ENCODE peak calls at places on chromosomes 2 and 18, in four cellular contexts. S is Peyer's patch, J is AG04450, Y is HCT116. X is an unnamed sample.

GRCh38 chr18:63892544-63892943 is 5.0 kb downstream of the SERPINB2 start:
- DNase-seq in S (no peak), J (no peak), Y (no peak), X (no peak)

GRCh38 chr2:39567507-39567906 is 98.2 kb upstream of the TMEM178A start:
- DNase-seq in S (no peak), J (no peak), Y (no peak), X (no peak)

GRCh38 chr2:224241812-224242211 is 160.1 kb downstream of the FAM124B start:
- DNase-seq in S (no peak), J (no peak), Y (no peak), X (no peak)

GRCh38 chr2:224429441-224429810 is 27.5 kb upstream of the FAM124B start:
- DNase-seq in S (no peak), J (no peak), Y (no peak), X (no peak)

GRCh38 chr2:227374158-227374557 is 4.9 kb downstream of the TM4SF20 start:
- DNase-seq in S (no peak), J (no peak), Y (no peak), X (no peak)

GRCh38 chr2:160612266-160612864 is 118.8 kb upstream of the RBMS1 start:
- DNase-seq in S (no peak), J (no peak), Y (no peak), X (no peak)

GRCh38 chr2:61144697-61145268 is 17.2 kb upstream of the C2orf74 start:
- DNase-seq in S (peak), J (peak), Y (no peak), X (peak)

GRCh38 chr18:33355263-33355662 is 85.3 kb downstream of the CCDC178 start:
- DNase-seq in S (no peak), J (no peak), Y (no peak), X (no peak)

GRCh38 chr18:62928316-62928715 is 213.0 kb downstream of the PHLPP1 start:
- DNase-seq in S (no peak), J (no peak), Y (no peak), X (no peak)

GRCh38 chr2:55419236-55419513 is 481 bp downstream of the CCDC88A start:
- DNase-seq in S (no peak), J (no peak), Y (no peak), X (no peak)

GRCh38 chr18:55110436-55110835 is 151.2 kb upstream of the CCDC68 start:
- DNase-seq in S (no peak), J (no peak), Y (no peak), X (no peak)

GRCh38 chr2:209642146-209642815 is 129.4 kb upstream of the UNC80 start:
- DNase-seq in S (no peak), J (no peak), Y (no peak), X (no peak)

GRCh38 chr18:8998481-8999217 is 103.8 kb upstream of the NDUFV2 start:
- DNase-seq in S (no peak), J (no peak), Y (no peak), X (no peak)

GRCh38 chr2:205712508-205712907 is 30.2 kb downstream of the NRP2 start:
- DNase-seq in S (no peak), J (no peak), Y (no peak), X (no peak)

GRCh38 chr2:128602038-128602698 is 283.5 kb upstream of the HS6ST1 start:
- DNase-seq in S (no peak), J (no peak), Y (no peak), X (no peak)

GRCh38 chr2:123513351-123513750 is 511.7 kb upstream of the CNTNAP5 start:
- DNase-seq in S (no peak), J (no peak), Y (no peak), X (no peak)

GRCh38 chr2:105344704-105345345 is 7.5 kb downstream of the C2orf49 start:
- DNase-seq in S (no peak), J (no peak), Y (no peak), X (no peak)

GRCh38 chr18:31612124-31612523 is 20.4 kb downstream of the TTR start:
- DNase-seq in S (no peak), J (no peak), Y (no peak), X (no peak)

GRCh38 chr2:238929242-238930081 is 81.6 kb downstream of the TWIST2 start:
- DNase-seq in S (peak), J (no peak), Y (no peak), X (no peak)

DNA sequence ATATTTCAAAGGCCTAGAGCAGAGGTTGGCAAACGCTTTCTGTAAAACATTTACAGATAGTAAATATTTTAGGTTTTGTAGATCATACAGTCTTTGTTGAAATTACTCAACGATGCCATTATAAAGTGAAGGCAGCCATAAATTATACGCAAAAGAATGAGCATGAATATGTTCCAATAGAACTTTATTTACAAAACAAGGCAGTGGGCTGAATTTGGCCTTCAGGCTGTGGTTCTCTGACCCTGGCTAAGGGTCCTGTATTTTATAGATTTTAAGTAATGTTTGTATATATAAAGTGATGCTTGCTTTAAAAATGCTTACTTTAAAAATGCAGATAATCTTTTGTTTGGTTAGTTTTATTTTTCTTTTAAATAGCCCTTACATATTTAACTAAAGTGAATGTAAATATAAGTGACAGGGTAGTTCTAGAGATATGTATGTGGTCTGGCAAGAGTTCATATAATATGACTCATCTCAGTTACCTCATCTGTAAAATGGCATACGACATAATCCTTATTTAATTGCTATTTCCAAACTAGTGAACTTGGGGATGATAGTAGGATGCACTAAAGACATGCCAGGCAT is 51.7 kb upstream of the ATP5MC3 start:
- DNase-seq in S (no peak), J (peak), Y (no peak), X (no peak)
- H3K27ac ChIP-seq in S (no peak), J (no peak), Y (no peak), X (no peak)

GRCh38 chr2:217065695-217066405 is 206.0 kb upstream of the TNP1 start:
- DNase-seq in S (no peak), J (peak), Y (no peak), X (no peak)

GRCh38 chr2:217062774-217063173 is 202.9 kb upstream of the TNP1 start:
- DNase-seq in S (no peak), J (no peak), Y (no peak), X (no peak)

GRCh38 chr2:217061916-217062315 is 202.1 kb upstream of the TNP1 start:
- DNase-seq in S (no peak), J (no peak), Y (no peak), X (no peak)

GRCh38 chr2:217066510-217067270 is 206.8 kb upstream of the TNP1 start:
- DNase-seq in S (no peak), J (no peak), Y (no peak), X (no peak)

GRCh38 chr2:217064234-217065103 is 204.6 kb upstream of the TNP1 start:
- DNase-seq in S (no peak), J (no peak), Y (no peak), X (no peak)
- H3K4me3 ChIP-seq in S (no peak), J (no peak), Y (no peak), X (no peak)

GRCh38 chr2:52904511-52904910 is 863.1 kb upstream of the CHAC2 start:
- DNase-seq in S (no peak), J (peak), Y (no peak), X (no peak)
- H3K27ac ChIP-seq in S (no peak), J (no peak), Y (no peak), X (no peak)

GRCh38 chr18:69487488-69488394 is 87.1 kb downstream of the DOK6 start:
- DNase-seq in S (no peak), J (no peak), Y (no peak), X (no peak)
- H3K4me3 ChIP-seq in S (no peak), J (no peak), Y (no peak), X (no peak)

GRCh38 chr2:63408530-63408929 is 179.7 kb downstream of the WDPCP start:
- DNase-seq in S (no peak), J (no peak), Y (no peak), X (no peak)

GRCh38 chr2:63403820-63404219 is 184.5 kb downstream of the WDPCP start:
- DNase-seq in S (no peak), J (no peak), Y (no peak), X (no peak)

DNA sequence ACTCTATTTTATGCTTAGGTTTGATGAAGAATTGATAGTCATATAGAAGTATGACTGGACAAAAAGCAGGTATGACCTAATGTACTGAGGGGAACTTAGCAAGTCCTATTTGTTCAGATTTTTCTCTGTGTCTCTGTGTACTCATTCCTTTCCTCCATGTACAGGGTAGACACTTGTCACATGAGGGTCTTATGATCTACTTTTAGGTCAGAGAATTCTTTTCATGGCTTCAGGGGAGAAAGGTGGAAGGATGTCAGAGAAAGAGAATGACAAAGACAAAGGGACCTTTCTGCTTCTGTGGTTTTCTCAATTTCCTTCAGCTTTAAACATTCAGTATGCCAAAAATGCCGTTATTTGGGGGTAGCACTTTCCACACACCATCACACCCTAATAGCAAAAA is 181.6 kb downstream of the WDPCP start:
- DNase-seq in S (no peak), J (no peak), Y (no peak), X (no peak)
- H3K27ac ChIP-seq in S (no peak), J (no peak), Y (no peak), X (no peak)

GRCh38 chr2:111629983-111630382 is 254.0 kb downstream of the ANAPC1 start:
- DNase-seq in S (no peak), J (no peak), Y (no peak), X (no peak)
- H3K4me3 ChIP-seq in S (no peak), J (no peak), Y (no peak), X (no peak)

GRCh38 chr2:47067788-47068407 is 87.2 kb downstream of the STPG4 start:
- DNase-seq in S (no peak), J (no peak), Y (no peak), X (no peak)
- H3K27ac ChIP-seq in S (no peak), J (peak), Y (no peak), X (no peak)

DNA sequence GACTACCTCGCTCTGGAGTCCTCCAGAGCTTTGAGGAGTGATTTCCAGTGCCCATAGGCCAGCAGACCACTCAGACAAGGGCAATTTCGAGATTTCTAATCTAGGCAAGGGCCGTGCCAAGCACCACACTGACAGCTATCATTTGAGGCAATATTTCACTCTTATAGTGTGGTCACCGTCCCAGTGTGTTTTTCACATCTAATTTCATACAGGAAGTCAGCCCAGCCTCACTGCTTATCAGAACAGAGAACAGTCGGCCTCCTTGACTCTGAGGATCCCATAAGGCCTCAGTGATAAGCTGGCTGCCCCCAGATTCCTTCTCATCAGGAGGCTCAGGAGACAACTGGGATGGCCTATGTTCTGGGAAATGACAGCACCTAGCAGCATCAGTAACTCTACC is 581 bp downstream of the CAPN14 start:
- DNase-seq in S (no peak), J (no peak), Y (no peak), X (no peak)
- H3K4me3 ChIP-seq in S (no peak), J (no peak), Y (no peak), X (no peak)

GRCh38 chr18:38241736-38242135 is 676.1 kb upstream of the CELF4 start:
- DNase-seq in S (no peak), J (no peak), Y (no peak), X (no peak)
- H3K27ac ChIP-seq in S (no peak), J (no peak), Y (no peak), X (no peak)

X was measured in lung.